ENCODE peak calls at places on chromosomes 4 and X, in ten cellular contexts. P is HCT116, Q is mammary epithelial cell, V is uterus, G is PC-9, K is heart right ventricle, H is GM10248, C is suprapubic skin, M is heart left ventricle, E is A549. W is an unnamed sample.

GRCh38 chr4:62601737-62602136 is 1401.6 kb downstream of the ADGRL3 start:
- DNase-seq in H (no peak), C (no peak), K (no peak), P (no peak), Q (no peak), G (no peak), V (no peak), E (no peak), M (no peak), W (no peak)

GRCh38 chr4:36241771-36242170 is 2.5 kb downstream of the ARAP2 start:
- DNase-seq in C (no peak), H (peak; percentile 56), V (no peak), K (no peak), P (no peak), Q (no peak), M (no peak), E (no peak), G (no peak), W (no peak)

GRCh38 chr4:78622253-78622979 is 70.8 kb downstream of the ANXA3 start:
- DNase-seq in P (no peak), V (no peak), C (no peak), M (no peak), G (no peak), H (no peak), E (peak; percentile 12), K (no peak), Q (no peak), W (no peak)

GRCh38 chr4:123939621-123940020 is 543.0 kb downstream of the SPRY1 start:
- DNase-seq in Q (peak; percentile 80), G (no peak), K (no peak), C (no peak), E (no peak), V (no peak), H (no peak), M (no peak), P (peak; percentile 13), W (no peak)

GRCh38 chrX:109384569-109385174 is 97.2 kb downstream of the GUCY2F start:
- DNase-seq in P (no peak), V (no peak), E (peak; percentile 11), Q (no peak), G (no peak), H (no peak), M (no peak), C (no peak), K (no peak), W (no peak)

GRCh38 chr4:75289843-75290616 is 224.2 kb downstream of the RCHY1 start:
- DNase-seq in E (peak; percentile 14), M (no peak), C (no peak), K (no peak), G (peak; percentile 4), P (peak; percentile 47), V (no peak), H (peak; percentile 18), Q (peak; percentile 7), W (no peak)

GRCh38 chr4:62804075-62804474 is 1603.9 kb downstream of the ADGRL3 start:
- DNase-seq in V (no peak), M (no peak), C (no peak), Q (no peak), E (no peak), G (no peak), P (no peak), K (no peak), H (no peak), W (no peak)

GRCh38 chr4:102358128-102358527 is 12.8 kb upstream of the SLC39A8 start:
- DNase-seq in C (no peak), E (no peak), P (no peak), H (no peak), G (no peak), K (no peak), M (no peak), Q (no peak), V (no peak), W (no peak)

DNA sequence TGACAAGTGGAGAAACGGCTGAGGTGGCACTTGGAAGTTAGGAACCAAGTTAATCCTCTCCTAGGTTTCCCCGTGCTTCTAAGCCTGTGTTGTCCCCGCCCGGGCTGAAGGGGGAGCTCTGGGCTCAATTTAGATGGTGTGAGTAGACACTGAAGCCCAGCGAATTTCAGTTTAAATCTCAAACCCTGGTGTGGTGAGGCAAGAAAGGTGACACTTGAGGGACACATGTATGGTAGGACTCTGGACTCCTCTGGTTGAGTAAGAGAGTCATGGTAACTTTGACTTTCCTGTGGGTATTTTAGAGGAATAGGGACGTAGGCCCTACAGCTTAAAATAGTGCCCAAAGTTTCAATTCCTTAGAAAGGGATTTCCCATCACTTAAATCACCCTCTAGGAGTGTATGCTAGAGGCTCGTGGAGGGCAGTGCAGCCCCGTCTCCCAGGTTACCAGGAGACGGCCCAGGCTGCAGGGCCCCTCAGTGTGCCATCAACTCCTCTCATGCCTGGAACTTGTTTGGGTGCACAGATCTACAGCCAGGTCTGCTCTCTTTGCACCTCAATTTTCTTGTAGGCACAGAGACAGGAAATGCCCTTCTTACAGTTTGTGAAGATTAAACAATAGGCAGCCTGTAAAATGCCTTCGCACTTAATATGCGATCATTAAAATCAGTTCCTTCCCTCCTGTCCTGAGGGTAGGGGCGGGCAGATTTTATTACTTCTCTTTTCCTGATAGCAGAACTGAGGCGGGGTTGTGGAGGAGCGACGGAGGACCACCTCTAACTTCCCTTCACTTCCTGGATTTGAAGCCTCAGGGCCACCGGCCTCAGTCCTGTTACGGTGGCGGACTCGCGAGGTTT is 23.9 kb downstream of the HAND2 start:
- DNase-seq in G (peak; percentile 17), Q (no peak), M (peak; percentile 76), C (peak; percentile 81), K (peak; percentile 66), H (peak; percentile 79), V (no peak), E (peak; percentile 45), P (peak; percentile 56), W (peak; percentile 63)
- TF ChIP-seq CTCF in G (peak; percentile 69), Q (peak; percentile 68), M (peak; percentile 74), C (peak; percentile 34), K (peak; percentile 87), H (peak; percentile 81), V (peak; percentile 66), E (peak; percentile 60), P (peak; percentile 91), W (peak; percentile 80)

DNA sequence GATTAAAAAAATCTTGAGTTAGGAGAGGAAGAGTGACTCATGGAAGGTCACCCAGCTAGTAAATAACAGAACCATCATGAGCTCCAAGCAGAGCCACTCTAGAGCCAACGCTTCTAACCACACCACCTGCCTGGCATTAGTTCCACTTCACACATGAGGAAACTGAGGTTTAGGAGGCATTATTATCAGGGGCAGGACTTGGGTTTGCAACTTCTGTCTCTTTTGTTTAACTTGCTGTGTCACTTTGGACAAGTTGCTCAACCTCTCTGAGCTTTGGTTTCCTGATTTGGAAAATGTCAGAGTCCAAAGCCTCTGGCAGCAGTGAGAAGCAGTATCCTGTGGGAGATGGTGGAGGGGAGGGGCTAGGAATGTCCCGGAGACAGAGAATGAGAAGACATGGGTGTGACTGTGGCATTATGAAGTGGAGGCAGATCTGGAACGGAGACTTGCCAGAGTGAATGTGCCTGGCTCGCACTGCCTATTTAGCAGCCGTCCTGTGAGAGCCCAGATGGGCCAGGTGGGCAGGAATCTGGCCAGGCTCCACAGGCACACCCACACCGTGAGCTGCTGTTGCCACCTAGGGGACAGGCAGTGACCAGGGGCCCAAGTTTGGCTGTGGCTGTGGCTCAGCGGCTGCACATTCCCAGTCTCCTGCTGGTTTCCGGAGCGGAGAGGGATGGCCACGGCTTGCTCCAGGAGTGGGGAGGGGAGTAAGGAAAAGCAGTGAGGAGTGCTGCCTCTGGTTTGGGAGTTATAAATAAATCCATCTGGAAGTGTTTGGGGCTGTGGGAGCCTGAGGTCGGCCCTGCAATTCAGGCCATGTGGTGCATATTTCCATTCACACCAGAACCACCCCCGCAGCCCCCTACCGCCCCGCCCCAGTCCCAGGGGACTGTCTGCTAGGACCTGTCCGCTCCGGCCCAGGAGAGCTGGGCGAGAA is 93.4 kb downstream of the NHSL2 start:
- DNase-seq in G (no peak), P (peak; percentile 40), K (peak; percentile 33), H (no peak), Q (peak; percentile 10), M (peak; percentile 55), E (peak; percentile 39), V (peak; percentile 51), C (no peak), W (peak; percentile 35)
- TF ChIP-seq CTCF in G (no peak), P (peak; percentile 46), K (peak; percentile 32), H (no peak), Q (no peak), M (no peak), E (peak; percentile 30), V (no peak), C (no peak), W (no peak)

DNA sequence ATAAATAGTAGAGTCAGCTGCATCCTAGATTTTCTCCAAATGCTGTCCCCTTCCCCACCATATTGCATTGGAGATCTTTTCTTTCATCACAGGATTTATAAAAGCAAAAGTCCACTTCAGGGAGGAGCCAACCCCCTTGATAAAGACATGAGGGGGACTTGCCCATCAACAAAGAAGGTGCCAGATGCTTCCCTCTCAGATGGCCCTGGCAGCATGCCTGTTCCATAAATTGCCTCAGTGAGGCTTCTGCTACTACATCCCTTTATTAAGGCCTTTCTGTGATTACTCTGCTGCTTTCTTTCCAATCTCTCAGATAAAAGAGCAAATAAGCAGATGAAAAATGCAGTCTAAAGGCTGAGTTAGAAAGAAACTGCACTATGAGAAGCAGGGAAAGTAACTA is 511.6 kb downstream of the PACRGL start:
- DNase-seq in V (no peak), E (no peak), M (no peak), P (no peak), C (no peak), Q (no peak), G (no peak), K (no peak), H (no peak), W (no peak)
- TF ChIP-seq CTCF in V (no peak), E (no peak), M (no peak), P (no peak), C (no peak), Q (no peak), G (no peak), K (no peak), H (no peak), W (no peak)

GRCh38 chr4:24862073-24862751 is 50.6 kb downstream of the CCDC149 start:
- DNase-seq in K (no peak), M (no peak), H (no peak), C (no peak), Q (no peak), E (no peak), P (no peak), V (no peak), G (no peak), W (no peak)

GRCh38 chr4:24858550-24858949 is 54.3 kb downstream of the CCDC149 start:
- DNase-seq in G (no peak), M (no peak), P (no peak), H (no peak), K (no peak), Q (no peak), V (no peak), C (no peak), E (no peak), W (no peak)

GRCh38 chr4:24867766-24868296 is 45.0 kb downstream of the CCDC149 start:
- DNase-seq in P (no peak), H (no peak), M (no peak), V (no peak), E (no peak), K (no peak), C (no peak), G (no peak), Q (no peak), W (no peak)

GRCh38 chr4:24857996-24858395 is 54.8 kb downstream of the CCDC149 start:
- DNase-seq in K (no peak), G (no peak), E (no peak), V (no peak), Q (no peak), H (no peak), P (no peak), M (no peak), C (no peak), W (no peak)

DNA sequence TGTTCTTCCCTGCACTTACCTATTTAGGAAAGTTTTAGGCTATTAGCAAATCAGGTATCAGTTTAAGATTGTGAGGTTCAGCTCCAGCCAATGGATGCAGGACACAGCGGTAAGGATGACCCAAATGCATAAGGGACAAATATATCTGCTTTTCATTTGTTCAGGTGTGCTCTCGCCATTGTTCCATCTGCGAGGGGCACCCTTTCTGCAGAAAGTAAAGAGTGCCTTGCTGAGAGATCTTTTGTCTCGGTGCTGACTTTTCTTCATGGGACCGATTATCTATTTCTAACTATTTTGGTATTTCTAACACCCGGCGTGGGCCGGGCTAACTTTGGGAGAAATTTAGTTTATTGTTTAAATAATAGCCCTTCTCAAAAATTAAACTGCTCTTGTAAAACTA is 49.0 kb downstream of the CCDC149 start:
- DNase-seq in V (no peak), K (no peak), C (no peak), H (no peak), Q (no peak), G (no peak), P (no peak), E (no peak), M (no peak), W (no peak)
- TF ChIP-seq CTCF in V (no peak), K (no peak), C (no peak), H (no peak), Q (no peak), G (no peak), P (no peak), E (no peak), M (no peak), W (no peak)